ENCODE peak calls at places on chromosomes 2 and 18, in five cellular contexts. U is pancreas, X is HL-60, E is kidney, T is fibroblast of pulmonary artery. J is an unnamed sample.

GRCh38 chr2:123153041-123153440 is 872.0 kb upstream of the CNTNAP5 start:
- DNase-seq in U (no peak), X (no peak), E (no peak), T (no peak), J (no peak)

GRCh38 chr2:19982268-19982667 is 7.6 kb downstream of the WDR35 start:
- DNase-seq in U (no peak), X (no peak), E (no peak), T (peak), J (no peak)

GRCh38 chr2:23383087-23383486 is 1.9 kb upstream of the KLHL29 start:
- DNase-seq in U (no peak), X (no peak), E (no peak), T (no peak), J (no peak)

GRCh38 chr18:35026407-35027061 is 14.7 kb upstream of the MAPRE2 start:
- DNase-seq in U (no peak), X (no peak), E (no peak), T (no peak), J (no peak)

GRCh38 chr2:75238670-75239330 is 39.5 kb upstream of the TACR1 start:
- DNase-seq in U (no peak), X (no peak), E (no peak), T (peak), J (peak)

GRCh38 chr2:61214171-61214570 is 52.2 kb downstream of the C2orf74 start:
- DNase-seq in U (no peak), X (no peak), E (no peak), T (no peak), J (no peak)

GRCh38 chr2:42922293-42922692 is 129.9 kb upstream of the HAAO start:
- DNase-seq in U (no peak), X (no peak), E (no peak), T (no peak), J (no peak)

GRCh38 chr2:172947461-172947860 is 128.2 kb upstream of the MAP3K20 start:
- DNase-seq in U (no peak), X (no peak), E (no peak), T (no peak), J (no peak)

GRCh38 chr2:20061476-20061875 is 10.0 kb upstream of the LAPTM4A start:
- DNase-seq in U (no peak), X (no peak), E (no peak), T (peak), J (no peak)

GRCh38 chr2:106997204-106997603 is 111.2 kb upstream of the ST6GAL2 start:
- DNase-seq in U (no peak), X (no peak), E (no peak), T (no peak), J (no peak)

GRCh38 chr2:33069894-33070651 is 123.3 kb downstream of the LTBP1 start:
- DNase-seq in U (peak), X (no peak), E (peak), T (peak), J (peak)

GRCh38 chr2:66508358-66509071 is 73.6 kb downstream of the MEIS1 start:
- DNase-seq in U (no peak), X (no peak), E (no peak), T (no peak), J (no peak)

GRCh38 chr18:32040936-32041335 is 22.3 kb downstream of the RNF125 start:
- DNase-seq in U (no peak), X (peak), E (no peak), T (no peak), J (no peak)

GRCh38 chr2:25877431-25878360 is 591 bp downstream of the ASXL2 start:
- DNase-seq in U (peak), X (peak), E (no peak), T (peak), J (no peak)

GRCh38 chr18:39134255-39134654 is 1568.7 kb upstream of the CELF4 start:
- DNase-seq in U (no peak), X (no peak), E (no peak), T (no peak), J (no peak)

GRCh38 chr18:35019929-35020328 is 21.3 kb upstream of the MAPRE2 start:
- DNase-seq in U (no peak), X (no peak), E (no peak), T (no peak), J (no peak)

GRCh38 chr2:167293172-167293781 is 405.0 kb downstream of the XIRP2 start:
- DNase-seq in U (peak), X (no peak), E (peak), T (peak), J (no peak)

GRCh38 chr2:88832256-88832991 is 141.0 kb downstream of the RPIA start:
- DNase-seq in U (no peak), X (no peak), E (no peak), T (no peak), J (no peak)

GRCh38 chr2:118971245-118972122 is 29.5 kb downstream of the MARCO start:
- DNase-seq in U (no peak), X (no peak), E (no peak), T (no peak), J (no peak)

GRCh38 chr2:200189964-200190363 is 116.5 kb upstream of the SPATS2L start:
- DNase-seq in U (no peak), X (no peak), E (no peak), T (no peak), J (no peak)
- H3K4me3 ChIP-seq in U (no peak), X (no peak), E (no peak), T (no peak), J (no peak)

GRCh38 chr18:21391074-21391673 is 149.1 kb downstream of the GREB1L start:
- DNase-seq in U (no peak), X (no peak), E (no peak), T (peak), J (no peak)
- H3K4me3 ChIP-seq in U (no peak), X (no peak), E (no peak), T (no peak), J (no peak)

GRCh38 chr2:174662859-174663258 is 65.3 kb upstream of the WIPF1 start:
- DNase-seq in U (no peak), X (no peak), E (no peak), T (no peak), J (no peak)

GRCh38 chr2:174664084-174664759 is 66.6 kb upstream of the WIPF1 start:
- DNase-seq in U (no peak), X (no peak), E (peak), T (no peak), J (no peak)

GRCh38 chr2:174662459-174662858 is 64.9 kb upstream of the WIPF1 start:
- DNase-seq in U (no peak), X (no peak), E (no peak), T (peak), J (peak)

GRCh38 chr2:174660984-174661675 is 63.5 kb upstream of the WIPF1 start:
- DNase-seq in U (no peak), X (no peak), E (peak), T (no peak), J (no peak)

GRCh38 chr2:174663572-174663971 is 66.0 kb upstream of the WIPF1 start:
- DNase-seq in U (no peak), X (no peak), E (no peak), T (peak), J (peak)
- H3K4me3 ChIP-seq in U (no peak), X (no peak), E (no peak), T (no peak), J (peak)

GRCh38 chr18:23235336-23235735 is 100.1 kb downstream of the CABLES1 start:
- DNase-seq in U (no peak), X (no peak), E (no peak), T (no peak), J (no peak)
- H3K4me3 ChIP-seq in U (no peak), X (no peak), E (no peak), T (no peak), J (no peak)

DNA sequence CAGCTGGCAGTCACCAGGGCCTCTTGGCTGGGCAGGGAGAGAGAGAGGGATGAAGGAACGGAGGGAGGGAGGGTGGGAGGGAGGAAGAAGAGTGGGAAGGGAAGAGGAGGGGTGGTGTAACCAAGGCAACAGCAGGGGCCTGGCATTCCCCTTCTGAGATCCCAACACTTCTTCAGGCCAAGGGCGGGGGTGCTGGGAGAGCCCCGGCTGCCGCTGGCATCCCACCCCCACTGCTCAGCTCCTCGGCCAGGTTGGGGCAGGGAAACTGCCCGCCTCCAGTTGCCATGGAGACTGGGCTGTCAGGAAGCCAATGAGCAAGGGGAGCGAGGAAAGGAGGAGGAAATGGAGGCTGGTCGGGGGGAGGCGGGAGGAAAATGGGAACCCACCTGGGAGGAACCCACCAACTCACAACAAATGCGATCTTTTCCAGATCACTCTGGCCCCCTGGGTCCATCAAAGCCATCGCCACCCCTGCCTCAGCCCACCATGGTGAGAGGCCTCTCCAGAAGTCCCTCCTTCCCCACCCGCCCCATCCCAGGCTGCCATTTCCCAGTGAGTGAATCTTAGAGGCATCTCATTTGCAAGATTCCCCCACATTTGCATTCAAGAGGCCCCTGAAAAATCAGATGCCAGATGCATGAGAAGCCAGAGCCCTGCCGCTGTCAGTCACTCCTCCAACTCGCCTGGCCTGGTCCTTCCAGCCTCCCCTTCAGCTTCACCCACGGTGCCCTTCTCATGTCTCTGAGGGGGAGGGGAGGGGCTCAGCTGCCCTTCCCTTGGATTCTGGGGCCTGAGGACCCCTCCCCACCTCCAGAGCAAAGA is 12.5 kb downstream of the SH2D6 start:
- DNase-seq in U (no peak), X (no peak), E (peak), T (no peak), J (no peak)
- H3K4me3 ChIP-seq in U (no peak), X (no peak), E (no peak), T (no peak), J (no peak)

DNA sequence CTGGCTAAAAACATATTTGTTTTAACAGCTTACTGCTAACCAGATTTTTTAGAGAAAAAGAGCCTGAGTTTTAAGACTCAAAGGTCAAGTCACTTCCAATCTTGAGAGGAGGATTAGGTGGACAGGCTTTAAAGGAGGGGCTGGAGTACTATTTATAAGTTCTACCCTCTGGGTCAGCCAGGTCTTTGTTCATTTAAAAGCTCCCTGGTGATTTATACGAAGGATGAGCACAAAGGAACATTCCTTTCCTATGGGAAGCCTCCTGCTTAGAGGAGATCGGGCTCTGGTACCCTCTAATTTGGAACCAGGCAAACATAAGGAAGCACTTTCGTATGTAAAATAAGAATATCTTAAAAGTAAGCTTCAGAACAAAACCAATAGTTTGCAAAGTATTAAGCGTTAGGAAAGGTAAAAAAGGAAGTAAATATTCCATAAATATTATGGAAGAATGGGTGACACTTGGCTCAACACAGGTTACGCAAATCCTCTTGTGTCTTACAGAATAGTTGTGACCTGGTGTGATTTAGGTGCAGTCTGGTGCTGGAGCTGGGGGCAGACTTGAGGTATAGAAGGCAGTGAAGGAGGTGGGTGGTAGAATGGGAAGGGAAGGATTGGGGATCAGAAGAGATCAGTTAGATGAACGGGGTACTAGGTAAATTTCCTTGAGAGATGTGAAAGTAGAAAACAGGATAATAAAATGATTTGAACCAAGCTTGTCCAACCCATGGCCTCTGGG is 35.6 kb downstream of the PDE6D start:
- DNase-seq in U (no peak), X (no peak), E (no peak), T (no peak), J (no peak)
- H3K4me3 ChIP-seq in U (no peak), X (no peak), E (no peak), T (no peak), J (no peak)

J was measured in AG04449.